ENCODE peak calls at places on chromosome 19, in four cellular contexts. T is IMR-90, X is K562, N is GM12878. K is an unnamed sample.

GRCh38 chr19:54451997-54452396 is 3.0 kb downstream of the LENG8 start:
- DNase-seq in N (no peak), T (no peak), X (no peak), K (no peak)

GRCh38 chr19:3404324-3405260 is 38.2 kb downstream of the NFIC start:
- DNase-seq in T (peak), N (no peak), X (no peak), K (no peak)

GRCh38 chr19:290539-291521 is at the start of gene PLPP2:
- DNase-seq in T (no peak), N (no peak), X (no peak), K (peak)

GRCh38 chr19:51131780-51132680 is 7.3 kb downstream of the SIGLEC9 start:
- DNase-seq in N (no peak), X (peak), T (peak), K (no peak)

GRCh38 chr19:35013047-35013819 is 13.1 kb downstream of the GRAMD1A start:
- DNase-seq in T (peak), X (peak), N (no peak), K (peak)

GRCh38 chr19:3330047-3330446 is 36.3 kb upstream of the NFIC start:
- DNase-seq in T (no peak), X (no peak), N (no peak), K (no peak)

GRCh38 chr19:18013621-18014111 is 5.7 kb downstream of the ARRDC2 start:
- DNase-seq in T (no peak), X (peak), N (no peak), K (no peak)

GRCh38 chr19:13428352-13428751 is 77.9 kb downstream of the CACNA1A start:
- DNase-seq in X (peak), N (no peak), T (peak), K (no peak)

GRCh38 chr19:31294189-31294588 is 55.0 kb downstream of the TSHZ3 start:
- DNase-seq in T (no peak), X (no peak), N (no peak), K (no peak)

GRCh38 chr19:52527954-52528326 is 472 bp downstream of the ZNF808 start:
- DNase-seq in N (no peak), X (peak), T (no peak), K (peak)

GRCh38 chr19:50779504-50780457 is 9.5 kb downstream of the GPR32 start:
- DNase-seq in X (no peak), T (no peak), N (no peak), K (no peak)

GRCh38 chr19:39426170-39426569 is 9.6 kb downstream of the RPS16 start:
- DNase-seq in N (no peak), T (no peak), X (no peak), K (no peak)

GRCh38 chr19:5990289-5990797 is 12.4 kb upstream of the RANBP3 start:
- DNase-seq in N (no peak), T (no peak), X (peak), K (peak)

GRCh38 chr19:7526093-7526929 is 3.9 kb downstream of the MCOLN1 start:
- DNase-seq in X (no peak), T (no peak), N (no peak), K (no peak)

GRCh38 chr19:55590621-55591020 is 8.7 kb downstream of the FIZ1 start:
- DNase-seq in N (no peak), X (peak), T (no peak), K (peak)

GRCh38 chr19:41930926-41931592 is 2.8 kb upstream of the ERFL start:
- DNase-seq in N (no peak), X (no peak), T (no peak), K (peak)

GRCh38 chr19:49469828-49470614 is 4.0 kb upstream of the FLT3LG start:
- DNase-seq in T (peak), N (peak), X (no peak), K (no peak)

GRCh38 chr19:54434862-54435174 is 14.2 kb upstream of the LENG8 start:
- DNase-seq in T (no peak), X (no peak), N (no peak), K (no peak)

GRCh38 chr19:35211545-35212230 is 16.9 kb downstream of the FAM187B start:
- DNase-seq in X (no peak), N (no peak), T (no peak), K (no peak)

GRCh38 chr19:12603714-12604113 is 6.9 kb downstream of the ZNF490 start:
- DNase-seq in X (no peak), N (peak), T (peak), K (no peak)

GRCh38 chr19:43638214-43638990 is 1.2 kb downstream of the CADM4 start:
- DNase-seq in X (no peak), T (no peak), N (no peak), K (no peak)

GRCh38 chr19:43634516-43634876 is 5.2 kb downstream of the CADM4 start:
- DNase-seq in T (no peak), X (no peak), N (no peak), K (no peak)

GRCh38 chr19:43634068-43634467 is 5.6 kb downstream of the CADM4 start:
- DNase-seq in N (no peak), X (no peak), T (no peak), K (no peak)

GRCh38 chr19:43634877-43635560 is 4.6 kb downstream of the CADM4 start:
- DNase-seq in X (no peak), N (no peak), T (no peak), K (no peak)

GRCh38 chr19:43636121-43636683 is 3.4 kb downstream of the CADM4 start:
- DNase-seq in N (no peak), X (no peak), T (no peak), K (peak)
- TF ChIP-seq CHD1 in N (no peak), X (no peak), T (no peak), K (no peak)

GRCh38 chr19:10431943-10432735 is 11.8 kb downstream of the PDE4A start:
- DNase-seq in T (no peak), N (no peak), X (peak), K (peak)
- TF ChIP-seq CHD1 in T (no peak), N (no peak), X (no peak), K (no peak)

GRCh38 chr19:2061093-2061935 is 10.3 kb upstream of the MKNK2 start:
- DNase-seq in T (peak), N (peak), X (peak), K (peak)

GRCh38 chr19:2057484-2058469 is 6.7 kb upstream of the MKNK2 start:
- DNase-seq in T (no peak), N (no peak), X (no peak), K (no peak)

GRCh38 chr19:2061936-2062729 is 11.1 kb upstream of the MKNK2 start:
- DNase-seq in X (peak), N (no peak), T (no peak), K (peak)

GRCh38 chr19:2058570-2059421 is 7.8 kb upstream of the MKNK2 start:
- DNase-seq in X (no peak), T (no peak), N (no peak), K (no peak)

DNA sequence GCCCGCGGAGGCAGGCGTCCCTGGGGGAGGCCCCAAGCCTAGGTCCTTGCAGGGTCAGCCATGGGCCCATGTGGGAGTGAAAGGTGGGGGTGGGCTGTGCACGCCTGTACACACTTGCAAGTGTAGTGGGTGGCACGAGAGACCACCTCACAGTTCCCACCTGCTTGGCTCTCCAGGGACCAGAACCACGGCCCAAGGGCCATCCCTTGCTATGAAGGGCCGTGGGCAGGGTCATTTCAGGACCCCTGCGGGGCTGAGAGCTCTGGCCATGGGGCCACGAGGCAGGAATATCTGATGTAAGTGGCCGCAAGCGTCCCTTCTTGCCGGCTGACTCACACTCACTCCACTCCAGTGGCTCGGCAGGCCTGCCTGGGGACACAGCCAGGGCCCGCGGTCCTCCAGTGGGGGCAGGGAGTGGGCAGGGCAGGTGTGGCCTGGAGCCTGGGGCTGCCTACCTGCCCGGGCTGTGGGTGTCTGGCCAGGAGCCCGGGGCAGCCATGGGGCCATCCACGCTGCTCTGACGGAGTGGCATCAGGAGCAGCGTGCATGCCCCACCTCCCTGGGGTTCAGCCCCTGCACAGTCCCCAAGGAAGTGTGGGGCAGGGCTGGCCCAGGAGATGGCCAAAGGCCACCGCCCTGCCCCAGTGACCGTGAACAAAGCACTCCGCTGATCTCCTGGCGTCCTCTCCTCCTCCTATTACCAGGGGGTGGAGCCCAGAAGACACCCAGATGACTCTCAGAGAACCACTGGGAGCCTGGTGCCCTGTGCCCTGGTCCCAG is 8.6 kb upstream of the MKNK2 start:
- DNase-seq in T (peak), N (no peak), X (peak), K (no peak)
- TF ChIP-seq CHD1 in T (no peak), N (no peak), X (no peak), K (no peak)

DNA sequence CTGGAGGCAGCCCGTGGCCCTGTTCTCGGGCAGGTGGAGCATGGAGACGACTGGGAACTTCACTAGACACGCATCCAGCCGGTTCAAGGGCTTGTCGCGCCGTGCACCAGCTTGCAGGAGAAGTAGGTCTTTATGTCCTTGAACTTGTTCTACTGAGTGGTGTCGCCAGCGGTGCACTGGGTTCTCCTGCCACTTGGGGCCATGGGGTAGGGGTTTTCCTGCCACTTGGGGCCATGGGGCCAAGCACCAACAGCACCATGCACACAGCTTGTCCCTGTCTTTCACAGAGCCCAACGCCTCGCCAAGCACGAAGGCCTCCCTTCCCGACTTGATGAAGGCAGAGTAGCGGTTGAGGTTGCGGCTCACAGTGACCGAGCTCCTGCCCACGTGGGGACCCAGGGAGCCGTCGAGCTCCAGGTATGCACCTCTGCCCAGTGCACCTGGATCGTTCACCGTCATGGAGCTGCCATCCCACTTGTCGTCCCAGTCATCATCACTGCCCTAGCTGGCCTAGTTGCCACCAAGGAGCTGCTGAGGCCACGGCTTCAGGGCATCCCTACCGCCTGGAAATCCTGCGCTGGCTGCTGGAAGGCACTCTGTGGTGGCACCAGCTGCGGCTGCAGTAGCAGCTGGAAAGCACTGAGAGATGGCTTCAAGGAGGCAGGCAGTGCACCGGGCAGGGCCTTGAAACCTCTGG is 40.5 kb upstream of the TPM4 start:
- DNase-seq in X (no peak), N (no peak), T (no peak), K (no peak)
- TF ChIP-seq CHD1 in X (no peak), N (no peak), T (no peak), K (no peak)